ENCODE peak calls at places on chromosomes 1 and 21, in seven cellular contexts. W, Z, I, V, H, E and P are unnamed samples.

GRCh38 chr1:1539310-1540014 is 962 bp downstream of the TMEM240 start:
- DNase-seq in V (no peak), E (no peak), Z (no peak), W (no peak), I (no peak), H (no peak), P (no peak)

GRCh38 chr1:1120096-1120495 is 4.2 kb upstream of the C1orf159 start:
- DNase-seq in H (no peak), W (no peak), E (no peak), I (no peak), Z (no peak), V (no peak), P (no peak)

GRCh38 chr1:6497215-6497866 is 5.9 kb upstream of the PLEKHG5 start:
- DNase-seq in V (peak), Z (no peak), E (peak), I (peak), H (peak), W (no peak), P (peak)

GRCh38 chr1:119320100-119320499 is 48.5 kb upstream of the HAO2 start:
- DNase-seq in H (no peak), E (no peak), I (no peak), Z (no peak), W (no peak), V (no peak), P (no peak)

GRCh38 chr1:159943908-159944622 is 1.3 kb downstream of the IGSF9 start:
- DNase-seq in I (no peak), E (no peak), Z (no peak), W (no peak), H (no peak), V (no peak), P (no peak)

GRCh38 chr1:101026394-101026788 is 807 bp upstream of the DPH5 start:
- DNase-seq in Z (no peak), V (no peak), I (peak), W (no peak), H (no peak), E (no peak), P (no peak)

GRCh38 chr1:230752407-230752806 is 5.2 kb downstream of the CAPN9 start:
- DNase-seq in I (no peak), Z (peak), W (peak), H (no peak), E (no peak), V (no peak), P (no peak)

GRCh38 chr1:93061895-93062792 is 16.9 kb upstream of the MTF2 start:
- DNase-seq in I (peak), V (no peak), H (peak), E (peak), Z (no peak), W (peak), P (peak)

GRCh38 chr1:116741781-116742565 is 12.3 kb upstream of the CD2 start:
- DNase-seq in E (no peak), W (no peak), H (no peak), I (no peak), Z (no peak), V (no peak), P (no peak)

GRCh38 chr21:15706686-15707085 is 23.1 kb upstream of the USP25 start:
- DNase-seq in W (no peak), E (peak), V (no peak), H (no peak), I (peak), Z (no peak), P (no peak)

GRCh38 chr1:184386271-184387068 is at the start of gene C1orf21:
- DNase-seq in W (peak), Z (peak), I (peak), H (peak), V (peak), E (peak), P (peak)

GRCh38 chr1:110361856-110362255 is 22.7 kb downstream of the RBM15 start:
- DNase-seq in V (no peak), Z (no peak), W (no peak), H (no peak), E (no peak), I (no peak), P (no peak)

GRCh38 chr1:64843675-64844074 is 98.8 kb downstream of the RAVER2 start:
- DNase-seq in E (no peak), V (no peak), H (no peak), W (no peak), Z (no peak), I (no peak), P (no peak)

GRCh38 chr1:16971330-16972209 is 8.8 kb downstream of the MFAP2 start:
- DNase-seq in I (no peak), V (no peak), W (no peak), E (no peak), Z (no peak), H (no peak), P (no peak)

GRCh38 chr1:38063616-38064015 is 17.0 kb upstream of the POU3F1 start:
- DNase-seq in H (no peak), E (no peak), I (no peak), Z (no peak), W (no peak), V (no peak), P (no peak)

GRCh38 chr1:219659005-219659632 is 46.2 kb upstream of the ZC3H11B start:
- DNase-seq in E (no peak), Z (no peak), H (no peak), I (no peak), V (no peak), W (no peak), P (no peak)